ENCODE peak calls at places on chromosomes 2 and 18, in four cellular contexts. U, D, S and J are unnamed samples.

GRCh38 chr2:40034801-40035200 is 255.7 kb upstream of the THUMPD2 start:
- DNase-seq in U (no peak), D (no peak), S (no peak), J (no peak)

GRCh38 chr18:74290831-74291770 is 662 bp downstream of the CYB5A start:
- DNase-seq in U (peak), D (peak), S (no peak), J (no peak)

GRCh38 chr2:5691659-5692529 is at the start of gene SOX11:
- DNase-seq in U (no peak), D (no peak), S (no peak), J (no peak)

GRCh38 chr2:177989029-177989885 is 83.3 kb downstream of the PDE11A start:
- DNase-seq in U (no peak), D (no peak), S (no peak), J (no peak)

GRCh38 chr2:127531133-127531709 is 4.3 kb upstream of the MYO7B start:
- DNase-seq in U (no peak), D (no peak), S (no peak), J (no peak)

GRCh38 chr2:191065785-191066184 is 51.8 kb upstream of the STAT1 start:
- DNase-seq in U (no peak), D (no peak), S (no peak), J (no peak)

GRCh38 chr2:20563833-20564232 is 87.1 kb downstream of the HS1BP3 start:
- DNase-seq in U (no peak), D (no peak), S (no peak), J (no peak)

GRCh38 chr18:7822435-7823425 is 255.6 kb downstream of the PTPRM start:
- DNase-seq in U (no peak), D (no peak), S (no peak), J (no peak)

GRCh38 chr2:169069341-169069740 is at the start of gene DHRS9:
- DNase-seq in U (no peak), D (no peak), S (no peak), J (no peak)

GRCh38 chr2:240584486-240585031 is 2.0 kb upstream of the CAPN10 start:
- DNase-seq in U (peak), D (no peak), S (no peak), J (no peak)

GRCh38 chr2:174597347-174598047 is at the start of gene WIPF1:
- DNase-seq in U (peak), D (no peak), S (peak), J (no peak)

GRCh38 chr2:221465776-221466175 is 106.3 kb downstream of the EPHA4 start:
- DNase-seq in U (no peak), D (no peak), S (peak), J (no peak)

GRCh38 chr2:240509667-240510512 is 47.9 kb downstream of the ANKMY1 start:
- DNase-seq in U (no peak), D (no peak), S (no peak), J (no peak)

GRCh38 chr2:186862869-186863709 is 14.1 kb upstream of the ZSWIM2 start:
- DNase-seq in U (peak), D (no peak), S (no peak), J (no peak)

GRCh38 chr18:21242141-21243040 is at the start of gene GREB1L:
- DNase-seq in U (peak), D (peak), S (no peak), J (no peak)

GRCh38 chr2:99420751-99421299 is 69.0 kb downstream of the REV1 start:
- DNase-seq in U (no peak), D (no peak), S (no peak), J (no peak)

GRCh38 chr2:177584293-177584692 is 191.7 kb downstream of the AGPS start:
- DNase-seq in U (no peak), D (no peak), S (no peak), J (no peak)

GRCh38 chr2:3102915-3103569 is 274.6 kb downstream of the EIPR1 start:
- DNase-seq in U (no peak), D (no peak), S (no peak), J (no peak)

GRCh38 chr2:238389985-238390682 is 36.6 kb upstream of the ASB1 start:
- DNase-seq in U (no peak), D (peak), S (no peak), J (no peak)

GRCh38 chr2:9692392-9693137 is 61.8 kb upstream of the YWHAQ start:
- DNase-seq in U (no peak), D (no peak), S (no peak), J (no peak)

GRCh38 chr2:33034784-33035183 is 88.0 kb downstream of the LTBP1 start:
- DNase-seq in U (no peak), D (no peak), S (no peak), J (no peak)

GRCh38 chr2:135494503-135494902 is 36.5 kb downstream of the ZRANB3 start:
- DNase-seq in U (no peak), D (no peak), S (no peak), J (no peak)

GRCh38 chr18:66951750-66952149 is 347.9 kb upstream of the CDH19 start:
- DNase-seq in U (no peak), D (no peak), S (no peak), J (no peak)

GRCh38 chr2:238970553-238971081 is 122.7 kb downstream of the TWIST2 start:
- DNase-seq in U (peak), D (peak), S (peak), J (no peak)

GRCh38 chr18:73879771-73880170 is 267.9 kb downstream of the FBXO15 start:
- DNase-seq in U (no peak), D (no peak), S (no peak), J (no peak)

GRCh38 chr2:45382744-45383143 is 228.3 kb downstream of the SRBD1 start:
- DNase-seq in U (no peak), D (no peak), S (no peak), J (no peak)

GRCh38 chr2:176130153-176130916 is 830 bp downstream of the HOXD8 start:
- DNase-seq in U (no peak), D (no peak), S (no peak), J (no peak)

GRCh38 chr2:106596844-106597243 is 109.7 kb downstream of the CD8B2 start:
- DNase-seq in U (no peak), D (no peak), S (no peak), J (no peak)

GRCh38 chr2:162062559-162062958 is 11.5 kb downstream of the DPP4 start:
- DNase-seq in U (no peak), D (no peak), S (no peak), J (no peak)

GRCh38 chr2:147030966-147031760 is 813.7 kb upstream of the ACVR2A start:
- DNase-seq in U (no peak), D (no peak), S (no peak), J (no peak)

GRCh38 chr2:165893556-165893955 is 60.0 kb downstream of the TTC21B start:
- DNase-seq in U (no peak), D (no peak), S (no peak), J (no peak)

DNA sequence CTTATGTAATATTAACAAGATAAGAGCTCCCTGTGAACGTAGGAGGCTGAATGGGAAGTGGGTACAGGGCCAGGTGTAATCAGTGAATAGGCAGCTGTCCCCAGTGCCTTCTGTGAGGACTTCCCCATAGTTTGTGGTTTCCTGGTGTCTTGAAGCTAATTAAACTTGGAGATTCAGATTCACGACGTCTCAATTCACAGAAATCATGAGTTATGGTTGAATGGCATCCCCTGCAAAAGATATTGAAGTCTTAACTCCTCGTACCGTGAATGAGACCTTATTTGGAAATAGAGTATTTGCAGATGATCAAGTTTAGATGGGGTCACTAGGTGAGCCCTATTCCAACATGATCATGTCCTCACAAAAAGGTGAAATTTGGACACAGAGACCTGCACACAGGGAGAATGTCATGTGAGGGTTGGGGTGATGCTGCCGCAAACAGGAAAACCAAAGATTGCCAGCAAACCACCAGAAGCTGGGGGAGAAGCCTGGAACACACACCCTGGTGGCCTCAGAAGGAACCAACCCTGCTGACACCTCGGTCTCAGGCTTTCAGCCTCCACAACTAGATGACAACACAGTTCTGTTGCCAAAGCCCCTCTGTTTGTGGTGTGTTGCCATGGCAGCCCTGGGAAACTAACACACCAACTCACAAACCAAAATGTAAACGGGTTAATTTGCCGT is 13.2 kb downstream of the ARL4C start:
- DNase-seq in U (peak), D (no peak), S (peak), J (no peak)
- TF ChIP-seq CTCF in U (no peak), D (no peak), S (peak), J (no peak)

DNA sequence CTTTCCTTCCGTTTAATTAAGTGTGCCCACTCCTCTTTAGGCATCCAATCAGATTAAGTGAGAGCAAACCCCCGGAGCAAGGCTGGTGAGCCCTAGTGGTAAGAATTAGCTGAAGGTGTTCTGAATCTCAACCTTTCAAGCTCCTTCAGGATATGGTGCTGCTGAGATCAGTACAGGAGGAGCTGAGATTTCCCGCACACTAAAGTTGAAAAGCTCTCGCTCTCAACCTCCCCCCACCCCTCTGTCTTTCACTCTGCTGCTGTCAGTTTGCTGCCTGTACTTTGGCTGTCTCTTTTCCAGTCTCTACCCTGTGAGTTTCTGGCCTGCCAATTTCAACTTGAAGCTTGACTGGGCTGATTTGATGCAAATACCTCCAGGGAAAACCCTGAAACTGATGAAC is 15.7 kb downstream of the ZEB2 start:
- DNase-seq in U (no peak), D (no peak), S (no peak), J (no peak)
- TF ChIP-seq CTCF in U (no peak), D (no peak), S (no peak), J (no peak)

GRCh38 chr2:74198461-74199274 is at the start of gene MTHFD2:
- DNase-seq in U (peak), D (peak), S (peak), J (no peak)
- TF ChIP-seq CTCF in U (peak), D (peak), S (peak), J (peak)

DNA sequence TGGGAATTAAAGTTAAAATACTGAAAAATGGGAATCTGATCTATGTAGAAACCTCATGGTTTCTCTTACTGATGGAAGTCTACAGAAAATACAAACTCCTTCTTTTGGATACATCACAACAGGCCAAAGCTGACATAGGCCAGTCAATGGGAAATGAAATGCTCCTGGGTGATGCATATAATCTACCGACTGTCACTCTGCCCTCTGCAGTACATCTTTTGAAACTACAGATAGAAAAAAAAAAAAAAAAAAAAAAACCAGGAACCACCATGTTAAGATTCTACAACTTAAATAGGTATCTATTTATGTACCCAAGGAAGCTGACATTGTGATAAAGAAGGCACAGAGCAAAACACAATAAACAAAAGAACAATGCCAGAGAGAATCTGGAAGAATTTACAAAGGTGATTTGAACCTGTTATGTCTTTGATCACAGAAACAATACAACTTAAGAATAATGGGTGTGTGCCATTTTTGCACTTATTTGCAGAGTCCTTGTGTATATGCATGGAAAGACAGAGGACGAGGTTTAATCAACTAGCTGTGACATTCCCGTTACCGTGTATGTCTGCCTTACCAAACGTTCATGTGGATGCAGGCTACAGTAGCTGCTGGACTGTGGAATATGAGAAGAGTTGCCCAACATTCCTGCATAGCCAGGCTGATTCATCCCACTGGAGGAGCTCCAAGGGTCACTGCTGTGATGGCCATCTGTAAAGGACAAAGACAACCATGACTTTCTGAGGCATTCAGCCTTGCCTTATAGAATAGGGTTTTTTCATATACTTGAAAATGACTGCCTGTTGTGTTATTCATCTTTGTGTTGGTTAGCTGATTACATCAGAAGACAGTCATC is 312.7 kb downstream of the TCF4 start:
- DNase-seq in U (no peak), D (no peak), S (no peak), J (no peak)
- TF ChIP-seq CTCF in U (no peak), D (peak), S (no peak), J (no peak)

DNA sequence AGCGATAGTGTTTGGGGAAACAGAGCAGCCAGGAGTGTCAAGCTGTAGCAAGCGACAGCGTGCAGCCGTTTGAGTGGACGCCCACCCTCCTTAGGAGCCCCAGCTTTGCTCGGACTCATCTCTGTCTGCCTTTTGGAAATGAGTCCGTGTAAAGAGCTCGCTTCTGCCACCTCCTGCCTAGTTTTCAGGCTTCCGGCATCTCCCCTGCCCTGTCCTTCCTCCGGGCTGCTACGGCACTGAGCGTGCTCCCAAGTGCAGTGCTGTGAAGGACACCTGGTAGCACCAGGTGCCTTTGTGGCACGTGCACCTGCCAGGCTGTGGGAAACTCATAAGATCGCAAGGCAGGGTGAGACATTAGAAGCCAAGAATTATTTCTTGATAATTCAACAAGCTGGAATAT is 117.1 kb downstream of the RNF144A start:
- DNase-seq in U (no peak), D (no peak), S (no peak), J (no peak)
- TF ChIP-seq CTCF in U (no peak), D (no peak), S (no peak), J (no peak)

DNA sequence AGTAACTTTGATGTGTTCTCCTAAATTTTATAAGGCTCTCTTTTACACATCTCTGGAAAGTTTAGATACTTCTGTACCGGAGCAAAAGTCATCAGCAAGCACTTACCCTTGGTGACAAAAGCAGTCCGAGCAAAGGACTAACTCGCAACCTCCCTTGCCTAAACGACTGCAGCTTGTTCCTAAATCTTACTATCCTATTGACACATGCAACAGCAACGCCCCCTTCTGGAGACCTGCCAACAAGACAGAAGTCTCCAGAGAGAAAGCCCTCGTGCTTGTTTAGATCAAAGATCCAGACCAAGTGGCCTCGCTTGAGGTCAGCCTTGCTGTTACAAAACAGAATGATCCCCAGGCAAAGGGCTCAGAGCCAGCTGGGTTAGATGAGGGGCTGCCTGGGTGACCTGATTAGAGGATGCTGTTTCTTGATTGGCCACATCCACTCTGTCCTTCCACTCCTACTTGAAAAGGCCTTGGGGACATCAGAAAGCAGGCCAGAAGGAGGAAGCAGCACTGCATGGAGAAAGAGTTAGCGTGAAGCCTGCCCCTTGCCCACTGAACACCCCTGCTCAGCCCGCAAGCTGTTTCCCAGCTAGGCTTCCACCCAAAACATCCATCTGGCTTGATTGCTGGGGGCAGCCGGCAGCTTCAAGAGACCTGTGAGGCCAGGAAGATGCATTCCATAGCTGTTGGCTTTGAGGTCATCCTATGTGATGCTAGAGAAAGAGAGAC is 94.3 kb downstream of the HNRNPLL start:
- DNase-seq in U (peak), D (peak), S (peak), J (no peak)
- TF ChIP-seq CTCF in U (peak), D (peak), S (peak), J (peak)

GRCh38 chr18:58657494-58657893 is 13.8 kb upstream of the MALT1 start:
- DNase-seq in U (no peak), D (no peak), S (no peak), J (no peak)

GRCh38 chr18:58659691-58660090 is 11.6 kb upstream of the MALT1 start:
- DNase-seq in U (no peak), D (no peak), S (no peak), J (no peak)

GRCh38 chr18:58662118-58662517 is 9.1 kb upstream of the MALT1 start:
- DNase-seq in U (no peak), D (no peak), S (no peak), J (no peak)

GRCh38 chr18:58660915-58661314 is 10.3 kb upstream of the MALT1 start:
- DNase-seq in U (no peak), D (no peak), S (no peak), J (no peak)

GRCh38 chr18:58661423-58661822 is 9.8 kb upstream of the MALT1 start:
- DNase-seq in U (no peak), D (no peak), S (no peak), J (no peak)
- TF ChIP-seq CTCF in U (no peak), D (no peak), S (no peak), J (no peak)

GRCh38 chr2:119218478-119219064 is 5.1 kb upstream of the STEAP3 start:
- DNase-seq in U (no peak), D (peak), S (no peak), J (no peak)
- TF ChIP-seq CTCF in U (peak), D (peak), S (no peak), J (no peak)

DNA sequence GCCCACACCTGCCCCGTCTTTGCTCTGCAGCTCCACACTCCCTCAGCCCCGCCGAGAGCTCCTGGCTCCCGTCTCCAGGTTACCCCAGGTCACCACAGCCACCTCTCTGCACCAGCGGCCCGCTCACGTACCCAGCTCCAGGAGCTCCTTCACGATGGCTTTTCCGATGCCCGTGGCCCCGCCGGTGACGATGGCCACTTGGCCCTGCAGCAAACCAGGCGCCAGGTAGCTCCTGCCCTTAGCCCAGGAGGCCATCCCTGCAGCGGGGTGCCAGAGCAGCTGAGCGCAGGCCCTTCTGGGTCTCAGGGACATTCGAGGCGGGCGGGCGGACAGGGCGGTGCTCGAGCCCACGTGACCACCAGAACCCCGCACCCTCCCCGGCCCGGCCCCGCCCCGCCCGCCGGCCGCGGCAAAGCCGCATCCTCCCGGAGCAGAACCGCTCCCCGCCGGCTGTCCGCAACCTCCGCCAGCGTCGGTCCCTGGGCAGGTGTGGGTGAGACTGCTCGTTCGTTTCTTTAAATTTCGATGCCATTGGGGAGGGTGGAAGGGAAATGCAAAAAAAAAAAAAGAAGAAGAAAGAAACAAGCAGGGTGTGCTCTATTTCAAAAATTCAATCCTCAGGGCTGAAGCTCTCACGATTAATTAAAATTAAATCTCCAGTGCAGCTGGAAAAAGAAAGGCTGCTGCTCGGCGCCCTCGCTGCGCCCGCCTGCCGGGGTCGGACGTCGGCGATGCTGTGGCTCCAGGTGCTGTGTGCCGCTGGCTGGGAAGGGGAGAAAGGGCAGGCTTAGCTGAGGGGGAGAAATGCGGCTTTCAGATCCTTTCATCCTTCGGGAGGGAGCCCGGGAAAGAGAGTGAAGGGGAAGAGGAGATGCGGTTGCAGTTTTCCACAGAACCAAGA is at the start of the genes PECR and TMEM169:
- DNase-seq in U (peak), D (peak), S (peak), J (no peak)
- TF ChIP-seq CTCF in U (no peak), D (no peak), S (no peak), J (no peak)

GRCh38 chr18:8882632-8883408 is 177.5 kb downstream of the MTCL1 start:
- DNase-seq in U (no peak), D (no peak), S (no peak), J (no peak)
- TF ChIP-seq CTCF in U (no peak), D (no peak), S (no peak), J (no peak)